ENCODE peak calls at places on chromosomes 4 and X, in eight cellular contexts. O is brain microvascular endothelial cell; R is stimulated activated CD4-positive, alpha-beta T cell treated with anti-CD3 and anti-CD28 coated beads, Interleukin-2, amount 100 ng/mL, for 4 hours; K is left colon; E is astrocyte of the spinal cord; Y is A549; Q is iris pigment epithelial cell; W is activated CD4-positive, alpha-beta T cell treated with anti-CD3 and anti-CD28 coated beads, Interleukin-2, amount 50 U/mL, for 1 hour. Z is an unnamed sample.

GRCh38 chr4:117481742-117482141 is 396.4 kb upstream of the TRAM1L1 start:
- DNase-seq in O (peak), W (no peak), Q (peak), E (peak), R (no peak), K (no peak), Y (no peak), Z (no peak)

GRCh38 chr4:107988763-107989035 is 990 bp upstream of the HADH start:
- DNase-seq in Q (no peak), W (no peak), O (no peak), K (no peak), R (no peak), E (no peak), Y (no peak), Z (no peak)

GRCh38 chr4:173420821-173421220 is 21.9 kb upstream of the SCRG1 start:
- DNase-seq in R (no peak), K (no peak), W (no peak), Y (no peak), Q (no peak), E (peak), O (no peak), Z (no peak)

GRCh38 chrX:153004780-153005179 is 10.9 kb upstream of the PNMA5 start:
- DNase-seq in Q (no peak), K (no peak), O (no peak), E (no peak), Y (no peak), W (no peak), R (no peak), Z (no peak)

GRCh38 chr4:169268951-169269781 is 1.6 kb downstream of the SH3RF1 start:
- DNase-seq in K (peak), O (peak), R (no peak), Q (peak), Y (peak), W (no peak), E (peak), Z (peak)

GRCh38 chr4:154741877-154742851 is 1.6 kb upstream of the LRAT start:
- DNase-seq in E (peak), Q (peak), R (no peak), Y (no peak), K (no peak), O (no peak), W (no peak), Z (peak)

GRCh38 chr4:138609943-138610350 is 367.8 kb upstream of the SLC7A11 start:
- DNase-seq in Y (no peak), W (no peak), Q (peak), O (peak), K (no peak), E (peak), R (no peak), Z (no peak)

GRCh38 chr4:106707776-106708603 is 328.1 kb downstream of the DKK2 start:
- DNase-seq in R (no peak), E (peak), W (no peak), K (no peak), Y (no peak), O (peak), Q (peak), Z (no peak)

GRCh38 chr4:142416711-142417275 is 429.3 kb downstream of the INPP4B start:
- DNase-seq in Q (peak), Y (no peak), O (peak), E (no peak), K (no peak), W (no peak), R (no peak), Z (no peak)

GRCh38 chrX:12026481-12026880 is 111.8 kb upstream of the FRMPD4 start:
- DNase-seq in O (no peak), W (no peak), E (peak), R (no peak), K (no peak), Y (no peak), Q (no peak), Z (no peak)

GRCh38 chrX:119482497-119483480 is 14.5 kb downstream of the SLC25A5 start:
- DNase-seq in R (peak), Y (peak), O (peak), W (peak), Q (peak), E (peak), K (peak), Z (peak)

GRCh38 chr4:121720109-121720508 is 23.3 kb upstream of the ANXA5 start:
- DNase-seq in O (no peak), W (no peak), Q (no peak), E (peak), K (no peak), R (no peak), Y (no peak), Z (no peak)

GRCh38 chr4:40710484-40711269 is 39.1 kb upstream of the NSUN7 start:
- DNase-seq in Q (peak), R (no peak), Y (no peak), K (no peak), E (no peak), W (no peak), O (no peak), Z (no peak)

GRCh38 chrX:9906919-9907318 is 60.2 kb upstream of the CLDN34 start:
- DNase-seq in K (no peak), W (no peak), R (no peak), Y (no peak), E (no peak), O (no peak), Q (no peak), Z (no peak)

GRCh38 chr4:7291372-7292135 is 99.2 kb downstream of the SORCS2 start:
- DNase-seq in Q (peak), R (no peak), E (no peak), W (no peak), O (peak), K (peak), Y (no peak), Z (no peak)

GRCh38 chr4:54930226-54930625 is 195.2 kb downstream of the KDR start:
- DNase-seq in Q (peak), O (peak), R (no peak), Y (no peak), E (peak), W (no peak), K (no peak), Z (no peak)

GRCh38 chr4:128354205-128354821 is 66.7 kb upstream of the PGRMC2 start:
- DNase-seq in K (no peak), W (no peak), Q (peak), E (peak), Y (peak), R (no peak), O (peak), Z (peak)

GRCh38 chr4:170990989-170991589 is 822.1 kb upstream of the GALNTL6 start:
- DNase-seq in Y (peak), W (no peak), K (no peak), O (peak), Q (peak), R (no peak), E (no peak), Z (peak)

GRCh38 chr4:128825226-128825625 is 15.7 kb downstream of the JADE1 start:
- DNase-seq in W (no peak), R (no peak), O (peak), E (no peak), K (no peak), Y (peak), Q (peak), Z (peak)

Z was measured in small intestine.